ENCODE peak calls at places on chromosomes 11 and 22, in five cellular contexts. F is WTC11, B is thoracic aorta, R is lower leg skin, Y is Peyer's patch. P is an unnamed sample.

GRCh38 chr11:19511413-19512183 is 201.0 kb upstream of the NAV2 start:
- DNase-seq in F (no peak), B (peak), R (no peak), Y (no peak), P (no peak)

GRCh38 chr11:108069947-108070346 is 51.4 kb upstream of the ACAT1 start:
- DNase-seq in F (no peak), B (no peak), R (no peak), Y (no peak), P (no peak)

GRCh38 chr11:121476379-121477032 is 23.7 kb upstream of the SORL1-AS1 start:
- DNase-seq in F (no peak), B (no peak), R (no peak), Y (no peak), P (no peak)

GRCh38 chr11:47714554-47715081 is 551 bp downstream of the AGBL2 start:
- DNase-seq in F (no peak), B (no peak), R (peak), Y (peak), P (no peak)

GRCh38 chr11:77580712-77581337 is 8.9 kb upstream of the AQP11 start:
- DNase-seq in F (no peak), B (no peak), R (no peak), Y (no peak), P (no peak)

GRCh38 chr22:48898524-48899377 is 928.9 kb downstream of the BRD1 start:
- DNase-seq in F (no peak), B (no peak), R (no peak), Y (no peak), P (no peak)

GRCh38 chr11:75152090-75152489 is 1.2 kb downstream of the SLCO2B1 start:
- DNase-seq in F (no peak), B (no peak), R (no peak), Y (no peak), P (no peak)

GRCh38 chr11:76787911-76788596 is 4.9 kb downstream of the TSKU start:
- DNase-seq in F (no peak), B (no peak), R (no peak), Y (no peak), P (no peak)

GRCh38 chr11:8094656-8095055 is 13.6 kb downstream of the TUB start:
- DNase-seq in F (no peak), B (no peak), R (no peak), Y (no peak), P (no peak)

GRCh38 chr11:8093931-8094575 is 13.0 kb downstream of the TUB start:
- DNase-seq in F (no peak), B (no peak), R (no peak), Y (no peak), P (no peak)

GRCh38 chr11:8091671-8092070 is 10.7 kb downstream of the TUB start:
- DNase-seq in F (no peak), B (no peak), R (no peak), Y (no peak), P (no peak)

GRCh38 chr11:8090756-8091155 is 9.7 kb downstream of the TUB start:
- DNase-seq in F (peak), B (no peak), R (no peak), Y (peak), P (peak)

GRCh38 chr11:8092587-8093424 is 11.8 kb downstream of the TUB start:
- DNase-seq in F (peak), B (peak), R (peak), Y (peak), P (peak)
- TF ChIP-seq CTCF in F (peak), B (peak), R (no peak), Y (peak), P (peak)

GRCh38 chr11:133934599-133935550 is 21.9 kb downstream of the IGSF9B start:
- DNase-seq in F (no peak), B (no peak), R (no peak), Y (no peak), P (peak)
- TF ChIP-seq CTCF in F (no peak), B (no peak), R (no peak), Y (no peak), P (no peak)

GRCh38 chr22:23896166-23896522 is 2.0 kb downstream of the MIF start:
- DNase-seq in F (no peak), B (no peak), R (no peak), Y (no peak), P (no peak)

GRCh38 chr22:23896523-23897186 is 2.5 kb downstream of the MIF start:
- DNase-seq in F (no peak), B (no peak), R (no peak), Y (no peak), P (no peak)

GRCh38 chr22:23894710-23895598 is 771 bp downstream of the MIF start:
- DNase-seq in F (peak), B (peak), R (peak), Y (peak), P (peak)

GRCh38 chr22:23893957-23894709 is at the start of gene MIF:
- DNase-seq in F (peak), B (peak), R (peak), Y (peak), P (peak)

GRCh38 chr22:23895599-23896144 is 1.5 kb downstream of the MIF start:
- DNase-seq in F (no peak), B (no peak), R (no peak), Y (no peak), P (no peak)
- TF ChIP-seq CTCF in F (no peak), B (no peak), R (no peak), Y (no peak), P (no peak)

DNA sequence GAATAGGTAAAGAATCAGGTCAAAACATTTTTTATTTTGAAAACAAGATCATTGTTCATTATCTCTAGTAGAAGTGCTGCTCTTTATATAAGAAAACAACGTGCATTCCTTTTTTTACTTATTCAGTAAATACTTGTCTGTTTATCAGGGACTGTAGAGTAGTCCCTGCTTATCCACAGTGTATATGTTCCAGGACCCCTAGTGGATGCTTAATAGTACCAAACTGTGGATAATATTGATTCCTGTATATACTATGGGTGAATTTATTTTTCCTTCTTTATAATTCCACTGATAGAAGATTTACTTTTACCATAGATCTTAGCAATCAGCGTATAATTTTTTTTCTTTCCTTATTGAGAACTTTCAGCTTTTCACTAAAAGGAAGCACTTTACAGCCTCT is 32.6 kb downstream of the CEP295 start:
- DNase-seq in F (no peak), B (no peak), R (no peak), Y (no peak), P (no peak)
- TF ChIP-seq CTCF in F (no peak), B (no peak), R (no peak), Y (no peak), P (peak)

GRCh38 chr22:41943661-41944209 is 3.2 kb downstream of the CENPM start:
- DNase-seq in F (no peak), B (no peak), R (no peak), Y (no peak), P (no peak)

GRCh38 chr22:41948142-41948541 is 1.2 kb upstream of the CENPM start:
- DNase-seq in F (no peak), B (no peak), R (no peak), Y (no peak), P (no peak)

GRCh38 chr22:41947181-41948080 is 479 bp upstream of the CENPM start:
- DNase-seq in F (no peak), B (no peak), R (no peak), Y (no peak), P (no peak)

GRCh38 chr22:41949297-41949965 is 2.5 kb upstream of the CENPM start:
- DNase-seq in F (no peak), B (no peak), R (no peak), Y (no peak), P (no peak)

GRCh38 chr22:41946360-41947180 is at the start of gene CENPM:
- DNase-seq in F (peak), B (peak), R (peak), Y (peak), P (peak)
- TF ChIP-seq CTCF in F (no peak), B (no peak), R (no peak), Y (peak), P (peak)

GRCh38 chr11:102783720-102784119 is 3.3 kb upstream of the MMP10 start:
- DNase-seq in F (no peak), B (no peak), R (no peak), Y (no peak), P (no peak)

GRCh38 chr11:102776454-102776853 is 4.0 kb downstream of the MMP10 start:
- DNase-seq in F (no peak), B (no peak), R (no peak), Y (no peak), P (no peak)

GRCh38 chr11:102783016-102783415 is 2.6 kb upstream of the MMP10 start:
- DNase-seq in F (no peak), B (no peak), R (no peak), Y (no peak), P (no peak)

GRCh38 chr11:102784380-102784779 is 4.0 kb upstream of the MMP10 start:
- DNase-seq in F (no peak), B (no peak), R (no peak), Y (no peak), P (no peak)

GRCh38 chr11:102780491-102780918 is at the start of gene MMP10:
- DNase-seq in F (no peak), B (no peak), R (no peak), Y (no peak), P (no peak)
- TF ChIP-seq CTCF in F (peak), B (no peak), R (no peak), Y (peak), P (peak)

DNA sequence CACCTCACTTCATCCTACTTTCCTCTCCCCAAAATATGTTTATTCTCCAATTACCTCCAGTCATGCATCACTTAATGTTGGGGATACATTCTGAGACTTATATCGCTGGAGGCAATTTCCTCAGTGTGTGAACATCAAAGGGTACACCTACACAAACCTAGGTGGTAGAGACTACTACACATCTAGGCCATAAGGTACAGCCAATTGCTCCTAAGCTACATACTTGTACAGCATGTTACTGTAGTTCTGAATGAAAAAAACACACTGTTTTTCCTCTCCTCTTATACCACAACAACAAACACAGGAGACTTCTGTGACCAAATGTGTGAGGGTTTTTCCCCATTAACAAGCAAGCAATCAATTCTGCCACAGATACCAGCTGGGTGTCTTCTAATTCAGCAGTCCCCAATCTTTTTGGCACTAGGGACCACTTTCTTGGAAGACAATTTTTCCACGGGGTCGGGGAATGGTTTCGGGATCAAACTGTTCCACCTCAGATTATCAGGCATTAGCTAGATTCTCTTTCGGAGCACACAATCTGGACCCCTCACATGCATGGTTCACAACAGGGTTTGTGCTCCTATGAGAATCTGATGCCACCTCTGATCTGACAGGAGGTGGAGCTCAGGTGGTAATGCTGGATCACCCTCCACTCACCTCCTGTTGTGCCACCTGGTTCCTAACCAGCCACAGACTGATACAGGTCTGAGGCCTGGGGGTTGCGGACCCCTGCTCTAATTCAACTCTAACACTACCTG is 5.2 kb downstream of the KLHL22 start:
- DNase-seq in F (no peak), B (no peak), R (no peak), Y (no peak), P (no peak)
- TF ChIP-seq CTCF in F (no peak), B (no peak), R (no peak), Y (no peak), P (no peak)

GRCh38 chr11:64357904-64358535 is 942 bp upstream of the RPS6KA4 start:
- DNase-seq in F (no peak), B (no peak), R (no peak), Y (no peak), P (no peak)

GRCh38 chr11:64357446-64357845 is 1.5 kb upstream of the RPS6KA4 start:
- DNase-seq in F (no peak), B (no peak), R (no peak), Y (no peak), P (no peak)

GRCh38 chr11:64358536-64358906 is 441 bp upstream of the RPS6KA4 start:
- DNase-seq in F (no peak), B (no peak), R (no peak), Y (no peak), P (no peak)

GRCh38 chr11:64355078-64355940 is 3.7 kb upstream of the RPS6KA4 start:
- DNase-seq in F (peak), B (peak), R (peak), Y (peak), P (peak)

DNA sequence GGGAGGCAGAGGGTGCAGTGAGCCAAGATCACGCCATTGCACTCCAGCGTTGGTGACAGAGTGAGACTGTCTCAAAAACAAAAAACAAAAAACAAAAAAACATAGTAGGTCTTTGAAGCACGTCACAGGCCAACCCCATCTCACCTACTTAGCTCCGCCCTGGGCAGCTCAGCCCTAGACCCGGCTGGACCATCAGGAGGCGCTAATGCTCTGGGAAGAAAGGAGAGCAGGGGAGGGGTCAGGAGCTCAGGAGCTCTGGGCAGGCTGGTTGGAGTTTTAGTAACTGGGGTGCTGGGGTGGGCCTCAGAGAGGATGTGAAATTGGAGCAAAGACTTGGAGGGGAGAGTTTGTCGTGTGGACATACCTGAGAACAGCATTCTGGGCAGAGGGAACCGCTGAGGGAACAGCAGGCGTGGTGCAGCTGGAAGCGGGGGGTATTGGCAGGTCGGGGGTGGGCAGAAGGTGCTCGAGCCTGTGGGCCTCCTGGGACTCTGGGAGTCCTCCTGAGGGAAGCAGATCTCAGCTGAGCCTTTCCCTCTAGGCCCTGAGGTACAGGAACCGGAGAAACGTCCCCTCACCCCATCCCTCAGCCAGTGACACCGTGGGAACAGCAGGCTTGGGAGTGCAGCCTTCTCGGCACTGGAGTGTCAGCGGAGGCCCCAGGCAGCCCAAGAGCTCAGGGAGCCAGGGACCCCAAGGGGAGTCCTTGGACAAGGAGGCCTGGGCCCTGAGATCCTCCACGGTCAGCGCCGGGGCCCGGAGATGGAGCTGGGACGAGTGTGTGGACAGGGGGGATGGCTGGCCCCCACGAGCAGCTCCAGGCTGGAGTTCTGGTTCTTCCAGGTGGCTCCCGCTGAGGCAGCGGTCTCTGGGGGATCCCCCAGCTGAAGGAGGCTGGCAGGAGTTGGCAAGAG is 2.2 kb upstream of the RPS6KA4 start:
- DNase-seq in F (peak), B (no peak), R (no peak), Y (no peak), P (peak)
- TF ChIP-seq CTCF in F (peak), B (no peak), R (no peak), Y (peak), P (peak)

GRCh38 chr11:110710520-110711381 is 1.5 kb downstream of the ARHGAP20 start:
- DNase-seq in F (peak), B (no peak), R (peak), Y (peak), P (peak)

GRCh38 chr11:110711776-110712642 is at the start of gene ARHGAP20:
- DNase-seq in F (peak), B (peak), R (peak), Y (peak), P (peak)

GRCh38 chr11:110711448-110711775 is 825 bp downstream of the ARHGAP20 start:
- DNase-seq in F (no peak), B (no peak), R (no peak), Y (no peak), P (no peak)

GRCh38 chr11:110713469-110713776 is 1.2 kb upstream of the ARHGAP20 start:
- DNase-seq in F (no peak), B (no peak), R (no peak), Y (no peak), P (no peak)

GRCh38 chr11:110712643-110713468 is 619 bp upstream of the ARHGAP20 start:
- DNase-seq in F (peak), B (no peak), R (no peak), Y (peak), P (no peak)
- TF ChIP-seq CTCF in F (no peak), B (no peak), R (no peak), Y (no peak), P (no peak)